ENCODE peak calls at places on chromosomes 16 and 17, in six cellular contexts. D, V, B, X, I and C are unnamed samples.

GRCh38 chr16:85057948-85058347 is 30.4 kb downstream of the KIAA0513 start:
- DNase-seq in I (no peak), X (no peak), D (no peak), B (no peak), V (no peak), C (no peak)

GRCh38 chr17:42133461-42134041 is 10.9 kb downstream of the HSPB9 start:
- DNase-seq in V (no peak), B (no peak), X (peak), I (no peak), D (peak), C (no peak)

GRCh38 chr17:17495448-17496188 is 577 bp downstream of the RASD1 start:
- DNase-seq in I (no peak), V (peak), X (peak), B (no peak), D (no peak), C (no peak)

GRCh38 chr17:75894049-75894742 is 2.6 kb downstream of the TRIM65 start:
- DNase-seq in X (no peak), D (no peak), B (no peak), I (no peak), V (no peak), C (no peak)

GRCh38 chr16:85536411-85537330 is 76.5 kb upstream of the GSE1 start:
- DNase-seq in D (no peak), I (no peak), V (no peak), X (no peak), B (no peak), C (no peak)

GRCh38 chr16:11794991-11795886 is 1.8 kb downstream of the ZC3H7A start:
- DNase-seq in I (no peak), B (no peak), V (no peak), X (no peak), D (no peak), C (no peak)

GRCh38 chr17:42946812-42947211 is 17.4 kb downstream of the AARSD1 start:
- DNase-seq in X (no peak), V (no peak), I (no peak), B (no peak), D (no peak), C (no peak)

GRCh38 chr17:75088902-75089417 is 1.2 kb downstream of the SLC16A5 start:
- DNase-seq in D (peak), I (no peak), B (no peak), V (no peak), X (peak), C (no peak)

GRCh38 chr17:35245196-35245486 is 2.3 kb downstream of the SLFN5 start:
- DNase-seq in V (no peak), D (peak), X (peak), I (peak), B (no peak), C (no peak)

GRCh38 chr16:27624154-27625049 is 74.5 kb downstream of the KATNIP start:
- DNase-seq in B (no peak), V (no peak), X (no peak), D (no peak), I (no peak), C (no peak)

GRCh38 chr16:88103011-88103410 is 151.8 kb downstream of the BANP start:
- DNase-seq in D (no peak), V (no peak), B (no peak), I (no peak), X (no peak), C (no peak)

GRCh38 chr16:35868630-35869029 is 2409.2 kb downstream of the TP53TG3F start:
- DNase-seq in I (no peak), B (no peak), V (no peak), D (no peak), X (no peak), C (no peak)